ENCODE peak calls at places on chromosomes 16 and 17, in nine cellular contexts. A is PC-9, H is neural progenitor cell, Y is HCT116, D is K562, S is GM23338, G is mammary epithelial cell, P is MM.1S, F is Karpas-422. R is an unnamed sample.

GRCh38 chr16:90026135-90026534 is 6.9 kb upstream of the DBNDD1 start:
- DNase-seq in A (no peak), F (no peak), P (no peak), S (peak; percentile 40), G (no peak), Y (no peak), D (no peak), H (no peak), R (no peak)

GRCh38 chr17:48134912-48135480 is 27.4 kb downstream of the SNX11 start:
- DNase-seq in S (peak; percentile 69), Y (no peak), G (no peak), H (peak; percentile 66), P (no peak), D (no peak), A (no peak), F (peak; percentile 52), R (no peak)

GRCh38 chr17:16417896-16418683 is 2.7 kb downstream of the TRPV2 start:
- DNase-seq in P (no peak), F (no peak), G (no peak), S (no peak), A (peak; percentile 54), D (no peak), Y (no peak), H (no peak), R (peak; percentile 64)

GRCh38 chr16:10086620-10087019 is 95.6 kb downstream of the GRIN2A start:
- DNase-seq in D (no peak), A (no peak), F (no peak), Y (no peak), G (no peak), S (no peak), H (no peak), P (no peak), R (no peak)

GRCh38 chr17:19727466-19728113 is 11.2 kb upstream of the SLC47A2 start:
- DNase-seq in P (no peak), A (no peak), S (no peak), F (no peak), G (peak; percentile 80), D (no peak), H (no peak), Y (no peak), R (peak; percentile 40)

GRCh38 chr16:27473101-27473900 is 71.3 kb downstream of the IL21R start:
- DNase-seq in F (no peak), S (no peak), P (no peak), G (no peak), H (no peak), D (no peak), Y (no peak), A (no peak), R (no peak)

GRCh38 chr16:17275989-17276530 is 194.7 kb downstream of the XYLT1 start:
- DNase-seq in Y (no peak), P (no peak), A (no peak), G (no peak), D (no peak), S (no peak), F (no peak), H (no peak), R (no peak)

GRCh38 chr17:39264119-39264518 is 38.4 kb upstream of the STAC2 start:
- DNase-seq in G (no peak), F (no peak), H (no peak), A (no peak), D (no peak), P (no peak), S (no peak), Y (no peak), R (no peak)

GRCh38 chr17:78735832-78736525 is 46.1 kb downstream of the CYTH1 start:
- DNase-seq in D (no peak), Y (no peak), F (no peak), G (peak; percentile 79), S (no peak), P (peak; percentile 33), H (no peak), A (peak; percentile 39), R (no peak)

GRCh38 chr16:15521758-15522509 is 87.5 kb downstream of the BMERB1 start:
- DNase-seq in D (peak; percentile 89), P (no peak), H (no peak), G (peak; percentile 19), F (no peak), Y (no peak), S (no peak), A (no peak), R (peak; percentile 23)

GRCh38 chr17:45666641-45667040 is 117.5 kb upstream of the CRHR1 start:
- DNase-seq in Y (no peak), P (no peak), F (no peak), H (no peak), G (no peak), D (no peak), S (no peak), A (no peak), R (no peak)

GRCh38 chr17:45668316-45668715 is 115.8 kb upstream of the CRHR1 start:
- DNase-seq in D (no peak), G (no peak), H (no peak), A (no peak), F (no peak), P (no peak), S (no peak), Y (no peak), R (no peak)

GRCh38 chr17:45663772-45664171 is 120.3 kb upstream of the CRHR1 start:
- DNase-seq in A (no peak), P (no peak), H (no peak), G (no peak), Y (no peak), D (no peak), S (no peak), F (no peak), R (no peak)

GRCh38 chr17:45667591-45668171 is 116.4 kb upstream of the CRHR1 start:
- DNase-seq in F (no peak), G (no peak), H (no peak), D (no peak), A (no peak), Y (no peak), S (no peak), P (no peak), R (no peak)

DNA sequence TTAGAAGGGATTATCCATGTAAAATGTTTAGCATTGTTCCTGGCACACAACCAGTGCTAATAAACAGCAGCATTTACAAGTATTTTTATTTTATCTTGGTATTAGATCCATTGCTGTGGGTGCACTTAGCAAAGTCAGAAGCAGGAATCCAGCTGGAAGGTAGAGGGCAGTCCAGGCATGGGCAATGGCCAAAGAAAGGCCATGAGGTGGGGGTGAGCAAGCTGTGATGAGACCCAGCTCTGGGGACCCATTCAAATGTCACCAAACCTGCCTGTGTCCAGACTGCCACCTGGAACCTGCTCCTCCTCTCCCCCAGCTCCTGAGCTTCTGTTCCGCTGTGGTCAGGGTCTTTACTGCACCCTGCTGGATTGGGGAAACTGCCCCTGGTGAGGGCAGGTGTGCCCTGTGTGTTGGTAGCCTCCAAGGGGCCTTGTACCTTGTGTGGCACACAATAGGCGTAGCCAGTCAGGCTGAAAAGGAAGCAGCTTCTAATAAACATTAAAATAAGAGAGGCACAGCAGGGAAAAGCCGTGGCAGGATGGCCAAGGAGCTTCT is 118.0 kb upstream of the CRHR1 start:
- DNase-seq in D (no peak), Y (no peak), P (no peak), A (no peak), F (no peak), H (peak; percentile 39), S (peak; percentile 22), G (no peak), R (no peak)
- H3K79me2 ChIP-seq in D (no peaks in the 10 kb centered on the region), Y (no peaks in the 10 kb centered on the region), P (no peaks in the 10 kb centered on the region), A (no peaks in the 10 kb centered on the region), F (no peaks in the 10 kb centered on the region), H (no peaks in the 10 kb centered on the region), S (no peaks in the 10 kb centered on the region), G (no peaks in the 10 kb centered on the region), R (no peaks in the 10 kb centered on the region)

GRCh38 chr16:78195868-78196267 is 96.4 kb downstream of the WWOX start:
- DNase-seq in P (no peak), D (no peak), S (no peak), A (no peak), G (no peak), H (no peak), F (peak; percentile 76), Y (no peak), R (no peak)
- H3K4me2 ChIP-seq in P (no peak overlapping the region), D (no peak overlapping the region), S (no peak overlapping the region), A (no peak overlapping the region), G (no peak overlapping the region), H (no peak overlapping the region), F (peak overlapping the region; percentile 69), Y (no peak overlapping the region), R (no peak overlapping the region)

GRCh38 chr17:67865438-67865837 is 40.1 kb downstream of the BPTF start:
- DNase-seq in P (no peak), Y (no peak), H (no peak), G (no peak), F (no peak), A (no peak), D (no peak), S (no peak), R (no peak)

GRCh38 chr17:67863624-67864247 is 38.4 kb downstream of the BPTF start:
- DNase-seq in A (no peak), D (no peak), H (no peak), F (no peak), S (no peak), G (no peak), P (no peak), Y (no peak), R (no peak)

GRCh38 chr17:67867591-67867990 is 42.3 kb downstream of the BPTF start:
- DNase-seq in F (no peak), P (no peak), S (no peak), G (no peak), A (no peak), H (no peak), Y (no peak), D (no peak), R (no peak)

GRCh38 chr17:67862614-67863217 is 37.4 kb downstream of the BPTF start:
- DNase-seq in F (no peak), H (peak; percentile 7), D (peak; percentile 16), Y (no peak), G (no peak), S (peak; percentile 49), A (no peak), P (no peak), R (no peak)

DNA sequence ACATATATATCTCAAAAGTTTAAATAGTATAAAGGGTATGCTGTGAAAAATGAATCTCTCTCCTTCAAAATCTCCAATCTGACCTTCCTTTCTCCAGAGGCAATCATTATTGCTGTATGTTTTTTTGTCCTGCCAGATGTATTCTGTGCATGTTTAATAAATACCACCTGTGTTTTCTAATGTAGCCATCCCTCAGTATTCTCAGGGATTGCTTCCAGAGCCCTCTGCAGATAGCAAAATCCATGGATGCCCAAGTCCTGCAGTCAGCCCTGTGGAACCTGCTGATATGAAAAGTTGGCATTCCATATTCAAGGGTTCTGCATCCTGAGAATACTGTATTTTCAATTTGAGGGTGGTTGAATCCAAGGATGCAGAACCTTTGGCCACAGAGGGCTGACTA is 42.9 kb downstream of the BPTF start:
- DNase-seq in P (no peak), S (no peak), D (no peak), G (no peak), H (no peak), Y (no peak), A (no peak), F (no peak), R (no peak)
- H3K79me2 ChIP-seq in P (peaks cover 55% of the 10 kb centered on the region), S (peaks cover 100% of the 10 kb centered on the region), D (peaks cover 46% of the 10 kb centered on the region), G (peaks cover 57% of the 10 kb centered on the region), H (peaks cover 96% of the 10 kb centered on the region), Y (peaks cover 80% of the 10 kb centered on the region), A (peaks cover 50% of the 10 kb centered on the region), F (peaks cover 94% of the 10 kb centered on the region), R (peaks cover 18% of the 10 kb centered on the region)

GRCh38 chr16:30030841-30031413 is at the start of gene TLCD3B:
- DNase-seq in A (no peak), G (no peak), Y (no peak), H (peak; percentile 85), F (no peak), P (no peak), D (no peak), S (peak; percentile 88), R (no peak)
- H3K4me2 ChIP-seq in A (peak within 1 kb of the TSS; percentile 60), G (no peak within 1 kb of the TSS), Y (no peak within 1 kb of the TSS), H (peak within 1 kb of the TSS; percentile 100), F (no peak within 1 kb of the TSS), P (no peak within 1 kb of the TSS), D (no peak within 1 kb of the TSS), S (peak within 1 kb of the TSS; percentile 95), R (no peak within 1 kb of the TSS)